ENCODE peak calls at places on chromosomes 7 and 10, in eight cellular contexts. C is head of caudate nucleus, P is COR-L47, I is cardiac muscle cell, A is HTR-8/SVneo, N is suprapubic skin, S is NCI-H1092 treated with DMSO at 0.1 percent for 48 hours, Y is bronchial epithelial cell. O is an unnamed sample.

GRCh38 chr7:128450913-128451312 is 4.8 kb upstream of the HILPDA start:
- DNase-seq in C (no peak), P (no peak), I (no peak), A (no peak), N (no peak), S (no peak), Y (no peak), O (no peak)

GRCh38 chr7:116530107-116530820 is 5.4 kb downstream of the CAV1 start:
- DNase-seq in C (no peak), P (no peak), I (no peak), A (no peak), N (no peak), S (no peak), Y (no peak), O (no peak)

GRCh38 chr10:126880926-126881325 is 24.3 kb upstream of the DOCK1 start:
- DNase-seq in C (no peak), P (no peak), I (no peak), A (no peak), N (no peak), S (no peak), Y (no peak), O (no peak)

GRCh38 chr10:75431180-75432111 is at the start of gene LRMDA:
- DNase-seq in C (peak; percentile 38), P (no peak), I (peak; percentile 64), A (no peak), N (peak; percentile 67), S (no peak), Y (no peak), O (no peak)

GRCh38 chr10:22477365-22478287 is 132.3 kb downstream of the SPAG6 start:
- DNase-seq in C (no peak), P (no peak), I (peak; percentile 55), A (no peak), N (no peak), S (no peak), Y (no peak), O (no peak)

GRCh38 chr10:112919721-112920120 is 30.3 kb upstream of the TCF7L2 start:
- DNase-seq in C (no peak), P (no peak), I (no peak), A (peak; percentile 36), N (no peak), S (no peak), Y (peak; percentile 95), O (no peak)

GRCh38 chr7:50371551-50372021 is 67.1 kb downstream of the IKZF1 start:
- DNase-seq in C (no peak), P (no peak), I (no peak), A (no peak), N (no peak), S (no peak), Y (no peak), O (no peak)

GRCh38 chr7:35286986-35287385 is 33.1 kb upstream of the TBX20 start:
- DNase-seq in C (no peak), P (no peak), I (no peak), A (no peak), N (no peak), S (no peak), Y (no peak), O (no peak)

GRCh38 chr10:110431659-110432058 is 66.0 kb upstream of the DUSP5 start:
- DNase-seq in C (no peak), P (no peak), I (no peak), A (no peak), N (peak; percentile 25), S (no peak), Y (no peak), O (peak; percentile 15)

GRCh38 chr7:87784424-87784823 is 91.7 kb downstream of the SLC25A40 start:
- DNase-seq in C (no peak), P (no peak), I (no peak), A (no peak), N (no peak), S (no peak), Y (peak; percentile 4), O (no peak)

GRCh38 chr10:118672766-118673715 is 77.6 kb upstream of the PRLHR start:
- DNase-seq in C (peak; percentile 56), P (no peak), I (no peak), A (no peak), N (no peak), S (no peak), Y (no peak), O (no peak)

GRCh38 chr7:24865994-24866615 is 108.8 kb upstream of the GSDME start:
- DNase-seq in C (no peak), P (no peak), I (no peak), A (no peak), N (no peak), S (no peak), Y (no peak), O (no peak)

GRCh38 chr7:141073641-141074161 is at the start of gene TMEM178B:
- DNase-seq in C (no peak), P (peak; percentile 27), I (peak; percentile 3), A (no peak), N (no peak), S (peak; percentile 61), Y (no peak), O (no peak)

GRCh38 chr7:80415522-80415921 is 96.3 kb downstream of the GNAT3 start:
- DNase-seq in C (no peak), P (no peak), I (no peak), A (no peak), N (no peak), S (no peak), Y (peak; percentile 88), O (no peak)

GRCh38 chr10:6379015-6379776 is 176.5 kb downstream of the PFKFB3 start:
- DNase-seq in C (no peak), P (no peak), I (no peak), A (no peak), N (no peak), S (no peak), Y (peak; percentile 66), O (no peak)